ENCODE peak calls at places on chromosomes 4 and X, in four cellular contexts. J is posterior vena cava; L is activated T-cell treated with anti-CD3 and anti-CD28 coated beads, Interleukin-2, amount 50 U/mL, for 72 hours; G is CD8-positive, alpha-beta T cell. Q is an unnamed sample.

GRCh38 chrX:112646651-112647050 is 33.1 kb downstream of the LHFPL1 start:
- DNase-seq in G (no peak), L (no peak), J (no peak), Q (no peak)

GRCh38 chr4:141375855-141376254 is 155.2 kb downstream of the ZNF330 start:
- DNase-seq in G (no peak), J (no peak), L (no peak), Q (peak; percentile 32)

GRCh38 chr4:56026596-56026995 is 77.9 kb downstream of the CEP135 start:
- DNase-seq in L (no peak), G (no peak), J (no peak), Q (no peak)

GRCh38 chrX:144335402-144335801 is 451.5 kb downstream of the UBE2NL start:
- DNase-seq in J (no peak), L (no peak), G (no peak), Q (no peak)

GRCh38 chr4:37279894-37280592 is 35.5 kb downstream of the NWD2 start:
- DNase-seq in L (no peak), J (no peak), G (no peak), Q (no peak)

GRCh38 chr4:142406051-142406549 is 440.0 kb downstream of the INPP4B start:
- DNase-seq in L (no peak), G (no peak), J (no peak), Q (peak; percentile 58)

GRCh38 chrX:139647597-139647996 is 60.4 kb downstream of the MCF2 start:
- DNase-seq in G (no peak), L (no peak), J (no peak), Q (no peak)

GRCh38 chr4:134544303-134544761 is 342.7 kb upstream of the PABPC4L start:
- DNase-seq in G (no peak), L (no peak), J (no peak), Q (no peak)

GRCh38 chrX:108270280-108270679 is 167.9 kb downstream of the COL4A6 start:
- DNase-seq in J (no peak), G (no peak), L (no peak), Q (no peak)

GRCh38 chr4:2057382-2058065 is 1.6 kb upstream of the NAT8L start:
- DNase-seq in L (no peak), G (no peak), J (no peak), Q (no peak)